ENCODE peak calls at places on chromosomes 1 and 21, in four cellular contexts. S, X, W and H are unnamed samples. For H3K4me1, the result is how much of the 10 kb centered on the place peaks cover.

GRCh38 chr21:16117851-16118592 is 388.2 kb downstream of the USP25 start:
- DNase-seq in W (no peak), S (peak), X (no peak), H (no peak)

GRCh38 chr21:38988211-38989096 is 182.7 kb downstream of the ETS2 start:
- DNase-seq in W (no peak), S (no peak), X (peak), H (no peak)

GRCh38 chr1:189805735-189806134 is 671.9 kb downstream of the BRINP3 start:
- DNase-seq in S (no peak), X (no peak), W (no peak), H (no peak)

GRCh38 chr21:38476385-38476784 is 21.9 kb downstream of the ERG start:
- DNase-seq in X (no peak), S (no peak), W (no peak), H (no peak)

GRCh38 chr1:209593747-209594146 is 10.2 kb downstream of the CAMK1G start:
- DNase-seq in S (no peak), W (no peak), X (no peak), H (no peak)

GRCh38 chr1:63645301-63645700 is 52.1 kb downstream of the PGM1 start:
- DNase-seq in S (peak), W (no peak), X (no peak), H (no peak)

GRCh38 chr1:231950732-231951131 is 324.1 kb downstream of the DISC1 start:
- DNase-seq in X (no peak), W (no peak), S (no peak), H (no peak)

GRCh38 chr1:5953386-5953785 is 38.8 kb downstream of the NPHP4 start:
- DNase-seq in W (no peak), X (no peak), S (no peak), H (no peak)

GRCh38 chr1:115036814-115037535 is 7.3 kb downstream of the TSHB start:
- DNase-seq in X (no peak), W (no peak), S (no peak), H (no peak)

GRCh38 chr1:93029317-93029716 is 49.8 kb upstream of the MTF2 start:
- DNase-seq in X (no peak), S (no peak), W (no peak), H (peak)

GRCh38 chr1:6490181-6491075 is 1.0 kb downstream of the PLEKHG5 start:
- DNase-seq in X (peak), S (peak), W (peak), H (no peak)

GRCh38 chr1:1597275-1597930 is 2.5 kb downstream of the FNDC10 start:
- DNase-seq in X (no peak), S (no peak), W (peak), H (no peak)

GRCh38 chr1:38194486-38194885 is 147.9 kb upstream of the POU3F1 start:
- DNase-seq in W (no peak), X (no peak), S (no peak), H (no peak)

GRCh38 chr1:157170677-157171515 is 32.7 kb upstream of the ETV3 start:
- DNase-seq in W (no peak), X (peak), S (no peak), H (peak)

GRCh38 chr1:167439301-167439988 is 78.9 kb downstream of the CD247 start:
- DNase-seq in W (peak), X (peak), S (peak), H (no peak)

GRCh38 chr1:80053613-80054012 is 1047.1 kb upstream of the ADGRL4 start:
- DNase-seq in W (no peak), X (no peak), S (no peak), H (no peak)

GRCh38 chr1:36871146-36871971 is 163.0 kb downstream of the GRIK3 start:
- DNase-seq in W (no peak), S (peak), X (no peak), H (no peak)

GRCh38 chr1:192763243-192763642 is 45.6 kb upstream of the RGS2 start:
- DNase-seq in W (no peak), X (no peak), S (peak), H (no peak)

GRCh38 chr1:159561513-159561912 is 25.7 kb upstream of the OR10J5 start:
- DNase-seq in W (no peak), S (no peak), X (no peak), H (no peak)

GRCh38 chr1:193221641-193222040 is 35.2 kb upstream of the B3GALT2 start:
- DNase-seq in X (no peak), W (no peak), S (no peak), H (no peak)

GRCh38 chr1:117171900-117172501 is 38.7 kb downstream of the VTCN1 start:
- DNase-seq in W (no peak), S (peak), X (peak), H (no peak)

GRCh38 chr1:8702121-8702520 is 115.3 kb downstream of the RERE start:
- DNase-seq in X (peak), W (no peak), S (no peak), H (no peak)

GRCh38 chr1:201365251-201365650 is 12.2 kb downstream of the TNNT2 start:
- DNase-seq in S (no peak), X (no peak), W (no peak), H (no peak)

GRCh38 chr1:69967245-69967766 is 238.1 kb downstream of the LRRC40 start:
- DNase-seq in X (no peak), S (no peak), W (no peak), H (no peak)

GRCh38 chr1:211648336-211648735 is 27.1 kb downstream of the NEK2 start:
- DNase-seq in X (no peak), S (peak), W (no peak), H (no peak)

GRCh38 chr1:210989949-210990348 is 144.0 kb downstream of the KCNH1 start:
- DNase-seq in S (no peak), X (no peak), W (no peak), H (no peak)

GRCh38 chr1:22717038-22717758 is 6.6 kb downstream of the EPHB2 start:
- DNase-seq in X (no peak), W (no peak), S (no peak), H (no peak)

GRCh38 chr1:150508982-150509381 is 1.1 kb downstream of the ECM1 start:
- DNase-seq in W (no peak), X (no peak), S (no peak), H (no peak)

GRCh38 chr1:26317612-26318337 is at the start of gene CD52:
- DNase-seq in S (no peak), W (no peak), X (no peak), H (peak)

GRCh38 chr1:44217809-44218410 is 4.6 kb downstream of the DMAP1 start:
- DNase-seq in S (peak), W (peak), X (peak), H (peak)

GRCh38 chr1:36096500-36097412 is 8.1 kb downstream of the ADPRS start:
- DNase-seq in S (peak), X (peak), W (no peak), H (no peak)

GRCh38 chr1:31181515-31182343 is 58.0 kb downstream of the NKAIN1 start:
- DNase-seq in W (peak), X (peak), S (no peak), H (peak)

GRCh38 chr1:40901886-40902633 is 39.9 kb upstream of the CITED4 start:
- DNase-seq in S (peak), X (peak), W (no peak), H (no peak)

GRCh38 chr1:231013391-231014015 is 26.6 kb downstream of the FAM89A start:
- DNase-seq in X (no peak), S (no peak), W (no peak), H (no peak)

GRCh38 chr1:4653796-4654715 is at the start of gene AJAP1:
- DNase-seq in W (no peak), X (peak), S (no peak), H (no peak)

GRCh38 chr1:4656533-4657140 is 2.2 kb downstream of the AJAP1 start:
- DNase-seq in S (no peak), W (no peak), X (no peak), H (no peak)

GRCh38 chr1:4654764-4655673 is 610 bp downstream of the AJAP1 start:
- DNase-seq in X (no peak), S (no peak), W (no peak), H (no peak)

GRCh38 chr1:4657244-4657789 is 2.9 kb downstream of the AJAP1 start:
- DNase-seq in W (no peak), S (no peak), X (no peak), H (no peak)

GRCh38 chr1:4655674-4656532 is 1.5 kb downstream of the AJAP1 start:
- DNase-seq in W (peak), S (no peak), X (peak), H (no peak)
- H3K27ac ChIP-seq in W (no peak), S (no peak), X (peak), H (no peak)

GRCh38 chr1:11682287-11682771 is 1.4 kb upstream of the MAD2L2 start:
- DNase-seq in W (no peak), S (no peak), X (no peak), H (no peak)
- H3K4me3 ChIP-seq in W (no peak), S (no peak), X (no peak), H (no peak)

GRCh38 chr1:67793562-67793961 is 39.7 kb downstream of the GNG12 start:
- DNase-seq in W (no peak), X (no peak), S (peak), H (no peak)

GRCh38 chr1:67791686-67792475 is 41.4 kb downstream of the GNG12 start:
- DNase-seq in S (peak), X (no peak), W (no peak), H (no peak)

GRCh38 chr1:67795179-67795916 is 37.9 kb downstream of the GNG12 start:
- DNase-seq in S (no peak), W (no peak), X (no peak), H (no peak)

GRCh38 chr1:67791261-67791660 is 42.0 kb downstream of the GNG12 start:
- DNase-seq in S (peak), X (no peak), W (no peak), H (no peak)

DNA sequence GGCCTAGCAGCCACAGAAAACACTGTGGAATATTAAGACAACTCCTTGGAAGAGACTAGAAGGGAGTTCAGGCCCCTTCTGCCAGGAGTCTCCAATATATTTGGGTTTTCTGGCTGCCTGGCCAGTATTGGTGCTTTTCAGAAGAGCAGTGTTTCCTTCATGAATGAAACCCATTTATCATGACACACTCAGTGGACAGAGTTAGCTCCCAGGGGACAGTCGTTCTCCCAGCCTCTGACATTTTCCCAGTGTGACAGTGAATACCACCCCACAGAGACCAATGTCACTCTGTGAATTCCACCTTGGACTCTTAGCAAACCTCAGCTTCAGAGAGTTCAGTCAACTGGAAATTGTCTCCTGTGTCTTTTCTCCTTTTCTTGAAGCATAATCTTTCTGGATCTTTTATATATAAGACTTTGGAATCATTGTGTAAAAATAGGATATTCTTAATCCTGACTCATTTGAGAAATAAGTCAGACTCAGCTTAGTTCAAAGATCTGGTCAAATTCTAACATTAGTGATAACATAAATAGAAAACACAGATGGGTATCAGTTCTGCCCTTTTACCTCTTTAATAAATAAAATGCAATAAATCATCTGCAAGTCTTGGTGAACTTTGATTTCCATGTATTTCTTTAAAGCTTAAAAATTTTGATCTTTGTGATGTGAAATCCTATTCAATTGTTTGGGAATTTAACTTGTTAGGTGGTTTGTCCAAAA is 40.4 kb downstream of the GNG12 start:
- DNase-seq in S (peak), X (no peak), W (no peak), H (no peak)
- H3K4me1 ChIP-seq in S (under half), X (under half), W (under half), H (under half)

DNA sequence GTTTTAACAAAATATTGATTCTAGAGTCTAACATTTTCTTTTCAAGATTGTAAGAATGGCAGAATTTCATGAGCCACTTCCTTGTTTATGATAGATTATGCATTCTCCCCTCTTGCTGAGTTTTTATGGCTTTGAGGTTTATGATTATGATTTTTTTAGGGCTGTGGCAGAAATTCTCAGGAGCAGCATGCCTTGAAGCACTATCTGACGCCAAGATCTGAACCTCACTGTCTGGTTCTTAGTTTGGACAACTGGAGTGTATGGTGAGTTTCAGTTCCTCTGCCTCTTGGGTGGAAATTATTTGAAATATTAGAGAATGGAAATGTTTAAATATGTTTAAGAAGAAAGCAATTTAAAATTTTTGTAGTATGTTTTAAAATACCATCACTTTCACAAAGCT is 10.2 kb downstream of the USP16 start:
- DNase-seq in X (no peak), S (no peak), W (no peak), H (no peak)
- H3K27ac ChIP-seq in X (no peak), S (no peak), W (no peak), H (no peak)

GRCh38 chr1:30151119-30151518 is 572.3 kb downstream of the MATN1 start:
- DNase-seq in W (no peak), X (no peak), S (no peak), H (no peak)

GRCh38 chr1:30147188-30147587 is 576.2 kb downstream of the MATN1 start:
- DNase-seq in X (no peak), S (no peak), W (no peak), H (no peak)

GRCh38 chr1:30148676-30149075 is 574.7 kb downstream of the MATN1 start:
- DNase-seq in X (no peak), W (no peak), S (no peak), H (no peak)

GRCh38 chr1:30149226-30149625 is 574.2 kb downstream of the MATN1 start:
- DNase-seq in X (no peak), S (no peak), W (no peak), H (no peak)

DNA sequence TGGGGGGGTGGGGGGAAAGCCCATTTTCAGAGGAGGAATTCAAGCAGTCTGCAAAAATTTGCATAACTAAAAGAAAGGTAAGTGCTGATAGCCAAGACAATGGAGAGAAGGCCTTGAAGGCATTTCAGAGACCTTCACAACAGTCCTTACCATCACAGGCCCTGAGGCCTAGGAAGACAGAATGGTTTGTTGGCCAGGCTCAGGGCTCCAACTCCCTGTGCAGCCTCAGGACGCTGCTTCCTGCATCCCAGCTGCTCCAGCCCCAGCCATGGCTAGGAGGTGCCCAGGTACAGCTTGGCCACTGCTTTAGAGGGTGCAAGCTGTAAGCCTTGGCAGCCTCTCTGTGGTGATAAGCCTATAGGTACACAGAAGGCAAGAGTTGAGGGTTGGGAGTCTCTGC is 571.6 kb downstream of the MATN1 start:
- DNase-seq in S (no peak), W (no peak), X (no peak), H (no peak)
- H3K4me3 ChIP-seq in S (no peak), W (no peak), X (no peak), H (no peak)

GRCh38 chr1:168484083-168484482 is 59.7 kb downstream of the XCL2 start:
- DNase-seq in W (no peak), S (no peak), X (no peak), H (no peak)
- H3K4me1 ChIP-seq in W (under half), S (under half), X (under half), H (half or more)